ENCODE peak calls at places on chromosome 7, in eight cellular contexts. F is tibial nerve, C is heart right ventricle, E is fibroblast of lung, O is WERI-Rb-1, M is PC-3, U is HepG2, B is astrocyte of the cerebellum. X is an unnamed sample.

GRCh38 chr7:137094-137861 is 55.1 kb upstream of the FAM20C start:
- DNase-seq in F (no peak), C (no peak), E (no peak), O (peak; percentile 36), M (no peak), U (no peak), B (no peak), X (no peak)

GRCh38 chr7:36967387-36967786 is 243.1 kb upstream of the AOAH start:
- DNase-seq in F (peak; percentile 40), C (peak; percentile 74), E (peak; percentile 55), O (peak; percentile 65), M (peak; percentile 70), U (peak; percentile 79), B (peak; percentile 72), X (peak; percentile 75)

GRCh38 chr7:41824284-41824683 is 121.4 kb upstream of the INHBA start:
- DNase-seq in F (no peak), C (no peak), E (peak; percentile 50), O (no peak), M (peak; percentile 33), U (no peak), B (no peak), X (no peak)

GRCh38 chr7:141455686-141456085 is 95.5 kb upstream of the AGK start:
- DNase-seq in F (no peak), C (no peak), E (no peak), O (no peak), M (no peak), U (no peak), B (no peak), X (no peak)

GRCh38 chr7:140342732-140343514 is 55.4 kb downstream of the SLC37A3 start:
- DNase-seq in F (no peak), C (peak; percentile 28), E (peak; percentile 18), O (peak; percentile 61), M (peak; percentile 31), U (peak; percentile 29), B (no peak), X (peak; percentile 40)

GRCh38 chr7:142714375-142714774 is 34.9 kb upstream of the PRSS1 start:
- DNase-seq in F (no peak), C (no peak), E (no peak), O (no peak), M (no peak), U (no peak), B (no peak), X (no peak)

GRCh38 chr7:74288034-74288881 is 949 bp upstream of the CLIP2 start:
- DNase-seq in F (no peak), C (no peak), E (peak; percentile 16), O (no peak), M (no peak), U (no peak), B (no peak), X (peak; percentile 56)

GRCh38 chr7:108234281-108234680 is 104.1 kb upstream of the LAMB4 start:
- DNase-seq in F (no peak), C (no peak), E (peak; percentile 52), O (no peak), M (no peak), U (no peak), B (no peak), X (no peak)

GRCh38 chr7:133021196-133021595 is 60.7 kb downstream of the CHCHD3 start:
- DNase-seq in F (no peak), C (no peak), E (no peak), O (no peak), M (no peak), U (no peak), B (no peak), X (peak; percentile 18)

GRCh38 chr7:131608112-131608498 is 51.7 kb upstream of the PODXL start:
- DNase-seq in F (no peak), C (no peak), E (no peak), O (peak; percentile 54), M (no peak), U (no peak), B (no peak), X (no peak)

GRCh38 chr7:12210179-12211053 is 678 bp upstream of the TMEM106B start:
- DNase-seq in F (peak; percentile 17), C (peak; percentile 6), E (peak; percentile 42), O (peak; percentile 63), M (peak; percentile 33), U (peak; percentile 0), B (no peak), X (no peak)

GRCh38 chr7:87599336-87599735 is 1.3 kb downstream of the ABCB1 start:
- DNase-seq in F (no peak), C (no peak), E (peak; percentile 21), O (no peak), M (no peak), U (peak; percentile 77), B (no peak), X (no peak)

DNA sequence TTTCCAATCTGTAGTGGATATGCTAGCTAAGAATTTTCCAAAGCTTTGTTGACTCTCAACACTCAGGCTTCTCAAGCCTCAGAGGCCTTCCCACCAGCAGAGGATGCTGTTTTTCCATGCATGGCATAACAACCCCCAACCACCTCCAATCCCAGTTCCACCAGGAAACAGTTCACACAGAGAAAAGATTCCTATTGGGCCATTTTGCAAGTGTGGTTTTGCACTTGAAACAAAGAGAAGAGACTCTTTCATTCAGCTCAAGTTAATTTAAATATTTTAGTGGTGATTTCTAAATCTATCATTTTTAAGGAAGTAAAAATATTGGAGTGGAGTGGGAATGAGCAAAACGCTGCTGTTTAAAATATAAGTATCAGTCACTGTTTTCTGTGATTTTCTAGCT is 105.6 kb upstream of the COL1A2 start:
- DNase-seq in F (peak; percentile 80), C (peak; percentile 67), E (peak; percentile 87), O (peak; percentile 85), M (peak; percentile 85), U (peak; percentile 74), B (peak; percentile 87), X (peak; percentile 93)
- TF ChIP-seq CTCF in F (peak; percentile 79), C (peak; percentile 77), E (peak; percentile 100), O (peak; percentile 96), M (peak; percentile 96), U (peak; percentile 87), B (peak; percentile 100), X (peak; percentile 100)

GRCh38 chr7:151556592-151556991 is 36.9 kb upstream of the RHEB start:
- DNase-seq in F (no peak), C (no peak), E (no peak), O (no peak), M (no peak), U (no peak), B (no peak), X (no peak)
- H3K4me3 ChIP-seq in F (no peak overlapping the region), C (no peak overlapping the region), E (no peak overlapping the region), O (no peak overlapping the region), M (no peak overlapping the region), U (no peak overlapping the region), B (no peak overlapping the region), X (no peak overlapping the region)

DNA sequence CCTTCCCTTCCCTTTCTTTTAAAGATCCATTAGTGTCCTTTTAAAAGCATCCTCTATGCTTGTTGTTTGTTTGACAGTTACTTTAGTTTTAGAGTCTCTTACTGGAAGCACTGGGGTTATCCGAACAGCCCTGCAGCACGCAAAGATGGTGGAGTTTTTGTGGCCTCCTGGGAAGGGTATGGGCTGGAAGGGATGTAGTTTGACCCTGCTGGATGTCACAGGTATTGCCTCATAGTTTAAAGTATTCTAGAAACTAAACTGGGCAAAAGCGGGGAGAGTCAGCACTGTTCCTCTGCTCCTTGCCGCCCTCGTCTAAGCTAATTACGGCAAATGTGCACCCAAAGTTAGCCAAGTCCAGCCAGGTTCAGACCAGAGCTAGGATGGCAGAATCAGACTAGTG is 35.8 kb upstream of the GNAI1 start:
- DNase-seq in F (no peak), C (no peak), E (no peak), O (no peak), M (no peak), U (no peak), B (no peak), X (no peak)
- TF ChIP-seq CTCF in F (no peak), C (no peak), E (peak; percentile 31), O (no peak), M (peak; percentile 47), U (no peak), B (peak; percentile 12), X (peak; percentile 8)

GRCh38 chr7:19401461-19401860 is 256.2 kb upstream of the FERD3L start:
- DNase-seq in F (no peak), C (no peak), E (no peak), O (no peak), M (no peak), U (no peak), B (no peak), X (no peak)

GRCh38 chr7:19392246-19392645 is 247.0 kb upstream of the FERD3L start:
- DNase-seq in F (no peak), C (no peak), E (peak; percentile 90), O (no peak), M (peak; percentile 84), U (no peak), B (peak; percentile 43), X (no peak)

GRCh38 chr7:19403691-19404090 is 258.5 kb upstream of the FERD3L start:
- DNase-seq in F (no peak), C (no peak), E (no peak), O (no peak), M (peak; percentile 58), U (no peak), B (no peak), X (no peak)

GRCh38 chr7:19400771-19401254 is 255.6 kb upstream of the FERD3L start:
- DNase-seq in F (no peak), C (no peak), E (no peak), O (no peak), M (no peak), U (no peak), B (no peak), X (no peak)

GRCh38 chr7:19397917-19398316 is 252.7 kb upstream of the FERD3L start:
- DNase-seq in F (no peak), C (no peak), E (peak; percentile 45), O (no peak), M (peak; percentile 77), U (no peak), B (no peak), X (no peak)
- H3K4me3 ChIP-seq in F (no peak overlapping the region), C (no peak overlapping the region), E (no peak overlapping the region), O (no peak overlapping the region), M (peak overlapping the region; percentile 39), U (no peak overlapping the region), B (no peak overlapping the region), X (no peak overlapping the region)